ENCODE peak calls at places on chromosomes 12 and 14, in six cellular contexts. X is IMR-90, F is H9, M is neuronal stem cell, S is H1, K is mesenchymal stem cell. Y is an unnamed sample.

GRCh38 chr14:55921516-55921915 is 196.7 kb upstream of the PELI2 start:
- DNase-seq in S (no peak), M (no peak), K (no peak), X (no peak), F (no peak), Y (no peak)

GRCh38 chr12:110248096-110248447 is 33.0 kb upstream of the ATP2A2 start:
- DNase-seq in M (no peak), X (no peak), F (no peak), K (no peak), S (no peak), Y (no peak)

GRCh38 chr12:3732901-3733300 is 20.0 kb downstream of the CRACR2A start:
- DNase-seq in X (no peak), F (peak), S (no peak), M (no peak), K (no peak), Y (no peak)

GRCh38 chr12:110960795-110961194 is 40.4 kb upstream of the MYL2 start:
- DNase-seq in S (no peak), M (no peak), F (no peak), X (no peak), K (no peak), Y (no peak)

GRCh38 chr14:68939893-68940613 is 39.0 kb downstream of the ACTN1 start:
- DNase-seq in S (no peak), X (peak), F (no peak), M (no peak), K (peak), Y (peak)

GRCh38 chr12:49698619-49699545 is 8.3 kb downstream of the FMNL3 start:
- DNase-seq in S (peak), K (peak), M (no peak), F (peak), X (peak), Y (peak)

GRCh38 chr14:77570706-77571293 is 45.6 kb downstream of the SPTLC2 start:
- DNase-seq in F (no peak), M (no peak), K (peak), S (no peak), X (no peak), Y (no peak)

GRCh38 chr14:67537736-67538135 is 4.6 kb downstream of the PLEKHH1 start:
- DNase-seq in K (no peak), X (no peak), S (no peak), F (no peak), M (no peak), Y (no peak)

GRCh38 chr12:3304436-3305135 is 186.4 kb upstream of the PRMT8 start:
- DNase-seq in S (no peak), X (peak), F (no peak), K (peak), M (no peak), Y (peak)

GRCh38 chr12:45192041-45192695 is 23.7 kb upstream of the ANO6 start:
- DNase-seq in K (peak), S (no peak), X (peak), M (no peak), F (no peak), Y (peak)

GRCh38 chr12:54175130-54175963 is 13.4 kb downstream of the SMUG1 start:
- DNase-seq in S (no peak), X (no peak), F (no peak), M (no peak), K (no peak), Y (no peak)

GRCh38 chr12:76152161-76152807 is 67.8 kb upstream of the NAP1L1 start:
- DNase-seq in K (no peak), X (no peak), M (no peak), S (no peak), F (no peak), Y (no peak)

GRCh38 chr12:98644433-98644711 is 216 bp downstream of the IKBIP start:
- DNase-seq in S (no peak), K (no peak), X (no peak), M (no peak), F (peak), Y (no peak)

GRCh38 chr14:64721391-64721791 is 17.2 kb downstream of the PLEKHG3 start:
- DNase-seq in M (no peak), S (no peak), K (peak), F (no peak), X (peak), Y (no peak)

DNA sequence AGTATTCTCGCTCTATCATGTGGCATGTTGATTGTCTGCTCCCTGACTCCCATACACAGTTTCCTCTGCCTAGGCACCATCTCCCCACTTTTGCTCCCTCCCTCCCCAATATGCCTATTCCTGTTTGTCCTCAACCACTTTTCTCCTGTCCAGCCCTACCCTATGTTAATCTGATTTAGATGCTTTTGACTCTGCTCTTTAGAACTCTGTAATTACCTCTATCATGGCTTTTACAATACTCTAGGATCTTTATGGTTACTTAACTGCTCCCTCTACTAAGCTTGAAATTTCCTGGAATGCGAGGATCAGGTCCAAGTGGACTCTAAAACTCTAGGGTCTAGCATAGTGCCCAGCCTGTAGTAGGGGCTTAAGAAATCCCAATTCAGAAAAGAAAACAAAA is 68.6 kb downstream of the TGFB3 start:
- DNase-seq in M (no peak), F (no peak), S (no peak), K (no peak), X (no peak), Y (no peak)
- H3K14ac ChIP-seq in M (no peak), F (no peak), S (no peak), K (no peak), X (no peak), Y (no peak)

GRCh38 chr12:131895640-131896079 is 1.2 kb downstream of the ULK1 start:
- DNase-seq in X (no peak), S (no peak), K (peak), F (peak), M (no peak), Y (no peak)
- H3K14ac ChIP-seq in X (peak), S (no peak), K (no peak), F (no peak), M (no peak), Y (peak)

GRCh38 chr12:58596381-58596780 is 323.9 kb downstream of the LRIG3 start:
- DNase-seq in X (no peak), F (no peak), M (no peak), S (no peak), K (no peak), Y (no peak)
- H3K14ac ChIP-seq in X (no peak), F (no peak), M (no peak), S (no peak), K (no peak), Y (no peak)

GRCh38 chr14:72845196-72845595 is 48.7 kb downstream of the DPF3 start:
- DNase-seq in K (no peak), S (no peak), X (no peak), F (no peak), M (no peak), Y (no peak)

GRCh38 chr14:72850360-72850759 is 43.5 kb downstream of the DPF3 start:
- DNase-seq in X (no peak), M (no peak), S (no peak), K (no peak), F (no peak), Y (no peak)

GRCh38 chr14:72849222-72849621 is 44.7 kb downstream of the DPF3 start:
- DNase-seq in F (no peak), X (no peak), S (no peak), K (no peak), M (no peak), Y (no peak)

GRCh38 chr14:72845675-72846074 is 48.2 kb downstream of the DPF3 start:
- DNase-seq in F (no peak), M (no peak), X (no peak), K (no peak), S (no peak), Y (no peak)

GRCh38 chr14:72847721-72848120 is 46.2 kb downstream of the DPF3 start:
- DNase-seq in K (no peak), M (no peak), X (no peak), F (peak), S (no peak), Y (no peak)
- H3K14ac ChIP-seq in K (no peak), M (no peak), X (no peak), F (no peak), S (no peak), Y (no peak)

GRCh38 chr12:11661491-11662085 is 12.1 kb downstream of the ETV6 start:
- DNase-seq in X (no peak), F (no peak), K (no peak), S (no peak), M (no peak), Y (no peak)
- H3K14ac ChIP-seq in X (no peak), F (no peak), K (no peak), S (no peak), M (no peak), Y (no peak)

DNA sequence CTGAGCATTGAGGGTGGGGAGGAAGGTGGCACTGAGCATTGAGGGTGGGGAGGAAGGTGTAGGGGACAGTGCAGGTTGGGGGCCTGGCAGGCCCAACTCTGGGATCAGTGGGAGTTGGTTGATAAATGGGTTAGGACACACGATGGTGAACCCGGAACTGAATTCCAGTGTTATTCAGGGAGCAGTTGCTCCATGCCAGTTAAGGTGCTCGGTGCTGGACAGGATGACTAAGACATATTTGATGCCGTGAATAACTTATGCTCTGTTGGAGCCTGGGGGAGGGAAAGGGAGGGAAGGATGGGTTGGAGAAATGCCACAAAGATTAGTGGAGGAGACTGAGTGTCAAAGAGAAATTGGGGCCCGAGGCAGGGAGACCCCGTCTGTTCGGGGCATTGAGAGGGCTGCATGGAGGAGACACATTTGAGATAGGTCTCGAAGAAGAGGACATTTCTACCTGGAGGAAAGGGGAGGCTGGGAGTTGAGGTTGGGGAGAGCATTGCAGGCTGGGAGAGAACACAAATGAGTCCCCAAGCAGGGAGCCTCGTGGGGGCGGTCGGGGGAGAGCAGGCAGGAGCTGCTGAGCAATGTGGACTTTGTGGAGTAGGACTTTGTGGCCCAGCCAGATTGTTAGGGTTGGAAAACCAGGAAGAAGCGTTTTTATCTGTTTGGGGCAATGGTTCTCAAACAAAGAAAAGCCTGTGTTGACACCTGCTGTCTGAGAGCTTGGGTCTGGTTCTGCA is 65.3 kb downstream of the IQSEC3 start:
- DNase-seq in F (no peak), M (no peak), X (no peak), K (no peak), S (no peak), Y (no peak)
- H3K14ac ChIP-seq in F (no peak), M (peak), X (no peak), K (no peak), S (no peak), Y (no peak)

DNA sequence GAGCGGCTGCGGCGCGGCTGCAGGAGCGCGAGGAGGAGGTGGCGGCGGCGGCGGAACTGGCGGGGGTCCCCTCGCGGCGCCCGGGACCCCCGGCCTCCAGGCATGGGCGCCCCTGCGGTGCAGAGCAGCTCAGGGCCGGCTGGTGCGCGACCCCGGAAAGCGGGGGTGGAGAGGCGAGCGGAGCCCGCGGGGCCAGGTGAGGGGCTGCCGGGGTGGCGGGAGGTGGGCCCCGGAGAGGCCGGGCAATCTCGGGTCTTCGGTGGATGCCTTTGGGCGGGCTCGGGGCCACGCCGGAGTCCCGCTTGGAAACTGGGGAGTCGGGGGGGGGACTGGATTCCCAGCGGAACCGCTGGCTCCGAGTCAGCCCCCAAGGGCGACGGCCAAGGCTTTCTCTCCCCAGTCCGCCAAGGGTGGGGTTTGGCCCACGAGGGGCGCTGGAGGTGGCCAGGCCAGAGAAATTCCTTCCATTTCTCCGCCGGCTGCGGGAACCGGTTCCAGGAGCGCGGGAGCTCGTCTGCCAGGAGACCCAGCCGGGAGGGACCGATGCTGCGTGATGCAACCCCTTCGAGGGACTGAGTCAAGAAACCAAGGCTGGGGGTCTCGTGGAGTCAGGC is 13.9 kb upstream of the NR4A1 start:
- DNase-seq in K (peak), S (peak), M (no peak), F (peak), X (peak), Y (peak)
- H3K14ac ChIP-seq in K (no peak), S (no peak), M (no peak), F (peak), X (peak), Y (peak)

DNA sequence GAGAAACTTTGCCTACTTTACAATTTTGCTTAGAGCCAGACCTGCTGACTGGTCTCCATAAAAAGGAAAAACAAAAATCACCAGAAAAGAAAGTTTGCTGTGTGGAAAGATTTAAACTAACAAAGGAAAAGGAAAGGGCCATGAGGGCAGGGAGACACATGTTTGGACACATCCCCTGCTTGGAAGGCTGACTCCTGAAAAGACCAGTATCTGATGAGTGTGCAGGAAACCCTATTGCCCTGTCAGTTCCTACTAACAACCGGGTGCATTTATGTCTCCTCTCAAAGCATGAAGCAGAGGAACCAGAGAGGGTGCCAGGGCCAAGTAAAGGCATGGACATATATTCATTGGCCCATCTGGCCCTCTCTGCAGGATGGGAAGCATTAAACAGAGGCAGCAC is 7.0 kb upstream of the STAB2 start:
- DNase-seq in K (no peak), X (no peak), M (no peak), S (no peak), F (no peak), Y (no peak)
- H3K14ac ChIP-seq in K (no peak), X (no peak), M (no peak), S (no peak), F (no peak), Y (no peak)

DNA sequence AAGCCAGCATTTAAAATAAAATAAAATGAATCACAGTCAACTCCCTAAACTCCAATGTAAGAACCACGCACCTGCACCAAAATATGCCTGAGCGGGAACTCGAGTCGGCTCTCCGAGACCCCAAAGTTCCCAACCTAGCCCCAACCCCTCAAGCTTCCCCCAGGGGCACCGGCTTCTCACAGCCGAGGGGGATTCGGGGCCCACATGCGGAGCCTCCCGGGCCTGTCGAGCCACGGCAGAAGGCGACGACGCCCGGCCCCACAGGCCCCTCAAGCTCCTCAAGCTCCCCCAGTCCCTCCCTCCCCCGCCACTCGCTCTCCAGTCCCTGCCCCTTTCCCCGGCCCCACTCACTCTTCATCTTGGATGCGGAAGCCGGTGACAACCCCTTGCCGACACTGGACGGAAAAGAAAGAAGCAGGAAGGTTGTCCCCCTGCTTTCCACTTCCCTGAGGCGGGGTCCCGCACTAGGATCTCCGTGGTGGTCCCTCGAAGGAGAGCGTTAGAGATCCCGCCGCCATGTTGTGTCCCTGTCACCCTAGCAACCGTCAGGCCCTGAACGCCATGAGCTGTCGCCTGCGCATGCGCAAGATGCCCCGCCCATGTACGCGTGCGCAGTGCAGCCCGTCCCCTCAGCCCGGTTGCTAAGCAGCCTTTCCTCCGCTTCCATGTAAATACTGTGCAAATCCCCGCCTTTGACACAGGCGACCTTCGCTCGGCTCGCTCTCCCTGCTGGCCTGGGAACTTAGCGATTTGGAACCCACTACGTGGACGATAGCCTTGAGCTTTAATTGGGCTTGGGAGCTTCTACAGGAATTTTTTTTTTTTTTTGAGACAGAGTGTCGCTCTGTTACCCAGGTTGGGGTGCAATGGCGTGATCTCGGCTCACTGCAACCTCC is at the start of gene MOK:
- DNase-seq in M (peak), X (peak), K (peak), F (peak), S (peak), Y (peak)
- H3K14ac ChIP-seq in M (no peak), X (peak), K (no peak), F (no peak), S (no peak), Y (no peak)